ENCODE peak calls at places on chromosomes 11 and 22, in seven cellular contexts. X is epithelial cell of proximal tubule, E is LNCaP clone FGC, K is endothelial cell, W is AG09319, J is neural crest cell, Q is fibroblast of pulmonary artery. B is an unnamed sample.

GRCh38 chr11:76073716-76074115 is 132.6 kb downstream of the WNT11 start:
- DNase-seq in X (no peak), E (no peak), K (no peak), W (peak; percentile 68), J (no peak), Q (peak; percentile 86), B (no peak)

GRCh38 chr11:18705651-18706281 is 7.2 kb downstream of the TMEM86A start:
- DNase-seq in X (no peak), E (no peak), K (no peak), W (no peak), J (no peak), Q (no peak), B (no peak)

GRCh38 chr11:12675951-12676711 is 1.9 kb downstream of the TEAD1 start:
- DNase-seq in X (no peak), E (no peak), K (no peak), W (no peak), J (no peak), Q (peak; percentile 63), B (no peak)

GRCh38 chr11:68044145-68044813 is 5.5 kb downstream of the TCIRG1 start:
- DNase-seq in X (no peak), E (no peak), K (no peak), W (no peak), J (no peak), Q (no peak), B (no peak)

GRCh38 chr22:42179616-42180015 is 49.0 kb upstream of the CYP2D6 start:
- DNase-seq in X (no peak), E (no peak), K (no peak), W (peak; percentile 56), J (no peak), Q (peak; percentile 45), B (no peak)

GRCh38 chr11:121553806-121554205 is 101.0 kb upstream of the SORL1-AS1 start:
- DNase-seq in X (peak; percentile 20), E (no peak), K (no peak), W (no peak), J (no peak), Q (peak; percentile 14), B (no peak)

GRCh38 chr11:63608353-63609345 is 5.6 kb downstream of the PLAAT3 start:
- DNase-seq in X (peak; percentile 59), E (no peak), K (no peak), W (no peak), J (no peak), Q (peak; percentile 61), B (no peak)

GRCh38 chr22:41682033-41682807 is 6.4 kb downstream of the SNU13 start:
- DNase-seq in X (no peak), E (peak; percentile 56), K (peak; percentile 81), W (peak; percentile 62), J (peak; percentile 78), Q (peak; percentile 93), B (peak; percentile 74)

GRCh38 chr11:57417056-57417455 is 9.9 kb downstream of the SLC43A3 start:
- DNase-seq in X (no peak), E (no peak), K (no peak), W (no peak), J (no peak), Q (peak; percentile 75), B (no peak)

GRCh38 chr11:7603031-7603781 is 70.1 kb downstream of the CYB5R2 start:
- DNase-seq in X (no peak), E (no peak), K (no peak), W (peak; percentile 75), J (no peak), Q (no peak), B (no peak)

GRCh38 chr11:18578975-18579598 is 9.4 kb downstream of the UEVLD start:
- DNase-seq in X (no peak), E (peak; percentile 31), K (no peak), W (no peak), J (no peak), Q (no peak), B (no peak)

GRCh38 chr11:84825140-84825539 is 802.0 kb downstream of the DLG2 start:
- DNase-seq in X (no peak), E (no peak), K (no peak), W (no peak), J (no peak), Q (no peak), B (no peak)

GRCh38 chr11:2579315-2580060 is 120.3 kb downstream of the KCNQ1OT1 start:
- DNase-seq in X (no peak), E (no peak), K (no peak), W (no peak), J (no peak), Q (no peak), B (peak; percentile 7)

GRCh38 chr22:49290711-49291110 is 537.0 kb downstream of the BRD1 start:
- DNase-seq in X (no peak), E (no peak), K (no peak), W (no peak), J (no peak), Q (no peak), B (no peak)

GRCh38 chr11:121024989-121025388 is 1.1 kb downstream of the TBCEL start:
- DNase-seq in X (peak; percentile 15), E (no peak), K (no peak), W (no peak), J (no peak), Q (peak; percentile 25), B (no peak)

GRCh38 chr11:115930886-115931537 is 426.8 kb upstream of the CADM1 start:
- DNase-seq in X (no peak), E (no peak), K (no peak), W (no peak), J (no peak), Q (no peak), B (no peak)

GRCh38 chr11:3158131-3158591 is 6.9 kb downstream of the OSBPL5 start:
- DNase-seq in X (no peak), E (no peak), K (no peak), W (no peak), J (no peak), Q (no peak), B (no peak)

GRCh38 chr22:47634342-47634741 is 871.9 kb downstream of the TBC1D22A start:
- DNase-seq in X (no peak), E (no peak), K (no peak), W (no peak), J (no peak), Q (no peak), B (no peak)

GRCh38 chr11:80960331-80961095 is 1519.7 kb upstream of the TENM4 start:
- DNase-seq in X (no peak), E (no peak), K (no peak), W (no peak), J (no peak), Q (no peak), B (no peak)

GRCh38 chr11:106072804-106073203 is 4.3 kb downstream of the KBTBD3 start:
- DNase-seq in X (no peak), E (no peak), K (no peak), W (no peak), J (no peak), Q (no peak), B (no peak)

GRCh38 chr11:106076923-106077608 is at the start of gene KBTBD3:
- DNase-seq in X (peak; percentile 90), E (peak; percentile 98), K (peak; percentile 95), W (peak; percentile 98), J (peak; percentile 91), Q (peak; percentile 100), B (peak; percentile 96)

GRCh38 chr11:106082096-106082495 is 4.6 kb downstream of the AASDHPPT start:
- DNase-seq in X (peak; percentile 82), E (no peak), K (no peak), W (no peak), J (no peak), Q (no peak), B (no peak)

GRCh38 chr11:106076421-106076922 is 675 bp downstream of the KBTBD3 start:
- DNase-seq in X (no peak), E (no peak), K (no peak), W (no peak), J (no peak), Q (no peak), B (no peak)

GRCh38 chr11:106077609-106078517 is at the start of gene AASDHPPT:
- DNase-seq in X (no peak), E (no peak), K (peak; percentile 54), W (no peak), J (no peak), Q (peak; percentile 36), B (no peak)
- TF ChIP-seq CTCF in X (no peak), E (peak; percentile 11), K (no peak), W (no peak), J (no peak), Q (no peak), B (no peak)

GRCh38 chr11:90476442-90477007 is 253.7 kb upstream of the CHORDC1 start:
- DNase-seq in X (peak; percentile 41), E (peak; percentile 51), K (peak; percentile 38), W (no peak), J (peak; percentile 8), Q (peak; percentile 21), B (no peak)
- TF ChIP-seq CTCF in X (peak; percentile 80), E (peak; percentile 74), K (peak; percentile 72), W (no peak), J (peak; percentile 73), Q (no peak), B (peak; percentile 75)

GRCh38 chr11:65354265-65355012 is at the start of gene TIGD3:
- DNase-seq in X (peak; percentile 27), E (peak; percentile 79), K (peak; percentile 98), W (peak; percentile 81), J (peak; percentile 97), Q (peak; percentile 94), B (peak; percentile 98)
- TF ChIP-seq CTCF in X (no peak), E (no peak), K (no peak), W (no peak), J (peak; percentile 14), Q (no peak), B (no peak)

GRCh38 chr11:118311518-118311917 is 7.0 kb downstream of the CD3E start:
- DNase-seq in X (no peak), E (no peak), K (no peak), W (no peak), J (no peak), Q (no peak), B (no peak)
- TF ChIP-seq CTCF in X (no peak), E (no peak), K (no peak), W (no peak), J (no peak), Q (no peak), B (no peak)

GRCh38 chr11:8732276-8732675 is 49.7 kb downstream of the RPL27A start:
- DNase-seq in X (no peak), E (no peak), K (no peak), W (no peak), J (no peak), Q (no peak), B (no peak)

GRCh38 chr11:8730697-8731020 is 48.1 kb downstream of the RPL27A start:
- DNase-seq in X (no peak), E (no peak), K (no peak), W (no peak), J (no peak), Q (no peak), B (no peak)

GRCh38 chr11:8731647-8732188 is 49.1 kb downstream of the RPL27A start:
- DNase-seq in X (no peak), E (no peak), K (no peak), W (no peak), J (no peak), Q (no peak), B (no peak)

GRCh38 chr11:8728566-8728965 is 46.0 kb downstream of the RPL27A start:
- DNase-seq in X (no peak), E (no peak), K (no peak), W (no peak), J (no peak), Q (no peak), B (no peak)

GRCh38 chr11:8729837-8730696 is 47.5 kb downstream of the RPL27A start:
- DNase-seq in X (no peak), E (no peak), K (no peak), W (no peak), J (no peak), Q (no peak), B (no peak)
- TF ChIP-seq CTCF in X (no peak), E (no peak), K (no peak), W (no peak), J (no peak), Q (no peak), B (no peak)

GRCh38 chr22:33917744-33918406 is 2.4 kb downstream of the LARGE1 start:
- DNase-seq in X (no peak), E (no peak), K (no peak), W (no peak), J (no peak), Q (no peak), B (no peak)
- TF ChIP-seq CTCF in X (peak; percentile 41), E (peak; percentile 40), K (no peak), W (peak; percentile 20), J (peak; percentile 46), Q (no peak), B (no peak)